ENCODE peak calls at places on chromosomes 12 and 14, in ten cellular contexts. W is GM12865, O is Peyer's patch, M is adrenal gland, U is pancreas, H is NB4, G is HFFc6, D is spleen, X is GM20000, S is HFF-Myc. B is an unnamed sample.

GRCh38 chr12:22396253-22396652 is 61.7 kb upstream of the ST8SIA1 start:
- DNase-seq in S (no peak), M (no peak), D (no peak), H (no peak), U (no peak), G (no peak), X (no peak), W (no peak), O (no peak), B (no peak)

GRCh38 chr14:36067428-36068187 is 108.9 kb downstream of the PTCSC3 start:
- DNase-seq in G (no peak), D (no peak), H (no peak), S (no peak), M (no peak), W (peak), U (no peak), O (no peak), X (no peak), B (no peak)

GRCh38 chr12:26121323-26121740 is 3.5 kb downstream of the BHLHE41 start:
- DNase-seq in M (no peak), H (no peak), S (no peak), O (no peak), D (no peak), W (no peak), X (no peak), U (no peak), G (no peak), B (no peak)

GRCh38 chr12:110561471-110562201 is 21.5 kb downstream of the PPTC7 start:
- DNase-seq in U (no peak), S (no peak), G (no peak), W (no peak), M (no peak), D (no peak), H (no peak), O (no peak), X (no peak), B (no peak)

GRCh38 chr12:103908877-103909276 is 21.3 kb upstream of the HSP90B1 start:
- DNase-seq in O (no peak), U (no peak), S (no peak), G (peak), M (no peak), X (no peak), D (no peak), H (no peak), W (no peak), B (no peak)

GRCh38 chr14:48008646-48009045 is 333.2 kb upstream of the MDGA2 start:
- DNase-seq in X (no peak), M (no peak), G (no peak), S (no peak), W (peak), U (no peak), O (no peak), D (no peak), H (no peak), B (no peak)

GRCh38 chr12:81492131-81492720 is 266.9 kb downstream of the PPFIA2 start:
- DNase-seq in W (no peak), U (no peak), G (no peak), S (no peak), O (no peak), D (no peak), X (no peak), H (no peak), M (no peak), B (no peak)

GRCh38 chr14:39731912-39732311 is 299.7 kb upstream of the FBXO33 start:
- DNase-seq in U (no peak), W (peak), X (no peak), S (no peak), M (no peak), G (no peak), O (no peak), H (peak), D (no peak), B (no peak)

GRCh38 chr12:89756638-89757321 is 48.1 kb upstream of the ATP2B1 start:
- DNase-seq in U (no peak), D (no peak), S (peak), W (peak), X (peak), H (peak), G (peak), M (peak), O (no peak), B (no peak)

GRCh38 chr14:55136868-55137785 is 8.1 kb downstream of the LGALS3 start:
- DNase-seq in H (no peak), G (no peak), S (no peak), D (no peak), O (no peak), M (peak), W (no peak), U (peak), X (no peak), B (no peak)

DNA sequence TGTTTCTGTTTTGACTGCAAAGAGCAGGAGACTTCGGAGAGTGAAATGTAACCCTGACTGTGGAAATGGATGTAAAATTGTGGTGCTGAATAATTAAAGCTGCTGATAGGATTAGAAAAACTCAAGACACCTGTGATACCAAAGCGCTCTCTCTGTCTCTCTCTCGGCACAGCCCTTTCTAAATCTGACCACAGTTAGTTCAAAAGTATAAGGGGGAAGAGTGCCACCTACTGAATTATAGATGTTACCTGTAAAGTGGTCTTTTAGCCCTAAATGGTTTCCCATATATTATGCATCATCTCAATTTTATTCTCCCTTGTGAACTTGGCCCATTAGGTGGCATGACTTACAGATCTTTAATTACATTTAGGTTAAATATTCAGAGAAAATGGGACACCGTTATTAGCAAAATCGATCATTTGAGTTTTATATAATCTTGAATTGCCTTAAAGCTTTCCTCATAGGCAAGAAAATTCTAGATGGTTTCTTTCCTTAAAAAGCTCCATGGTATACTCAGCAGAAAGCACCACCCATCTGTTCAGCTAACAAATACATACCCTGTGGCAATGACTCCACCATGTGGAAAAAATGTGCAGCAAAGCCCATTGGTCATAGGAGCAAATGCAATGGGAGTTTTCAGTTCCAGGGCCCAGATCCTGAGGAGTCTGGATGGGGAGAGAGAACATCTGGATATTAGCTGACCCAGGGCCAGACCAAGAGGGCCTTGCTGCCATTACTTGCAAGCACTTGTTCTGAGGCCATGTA is 18.1 kb downstream of the RFC5 start:
- DNase-seq in M (no peak), X (no peak), D (no peak), H (peak), S (peak), U (no peak), W (no peak), G (peak), O (no peak), B (no peak)
- TF ChIP-seq CTCF in M (peak), X (no peak), D (no peak), H (peak), S (peak), U (no peak), W (no peak), G (peak), O (no peak), B (peak)

DNA sequence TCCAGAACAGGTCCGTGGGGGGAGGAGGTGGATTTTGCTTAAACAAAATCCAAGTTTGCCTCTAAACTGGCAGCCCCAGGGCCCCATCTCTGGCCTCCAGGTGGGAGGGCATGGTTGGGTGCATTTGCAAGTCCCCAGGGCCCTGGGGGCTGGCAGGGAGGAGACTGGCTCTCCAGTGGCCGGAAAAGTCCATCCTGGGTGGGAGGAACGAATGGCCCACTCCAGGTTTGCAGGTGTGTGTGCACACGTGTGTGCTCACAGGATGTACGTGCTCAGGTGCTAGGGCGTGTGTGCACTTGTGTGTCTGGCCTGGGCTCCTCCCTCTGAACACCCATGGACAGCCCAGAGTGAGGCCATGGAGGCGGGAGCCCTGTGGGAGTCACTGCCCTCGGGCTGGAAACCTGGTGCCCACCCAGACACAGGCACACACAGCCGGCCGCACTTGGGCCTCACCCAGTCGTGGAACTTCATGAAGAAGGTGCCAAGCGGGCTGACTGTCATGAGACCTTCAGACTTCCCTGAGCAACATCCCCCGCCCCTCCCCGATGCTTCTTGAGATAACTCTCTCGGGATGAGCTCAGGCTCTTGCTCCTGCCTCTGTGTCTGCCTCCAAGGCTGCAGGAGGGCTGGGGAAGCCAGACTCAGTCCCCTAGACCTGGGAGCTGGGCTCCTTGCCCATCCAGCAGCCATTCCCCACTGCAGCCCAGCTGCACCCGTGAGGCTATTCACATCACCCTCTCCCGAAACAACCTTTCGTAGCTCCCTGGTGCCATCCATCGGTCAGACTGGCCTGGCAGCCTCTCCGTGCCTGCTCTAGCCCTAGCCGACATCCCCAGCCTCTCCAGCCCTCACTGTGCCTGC is 9.4 kb downstream of the AHNAK2 start:
- DNase-seq in D (peak), M (peak), O (peak), U (no peak), H (peak), G (peak), X (no peak), S (no peak), W (no peak), B (no peak)
- TF ChIP-seq CTCF in D (no peak), M (no peak), O (no peak), U (no peak), H (no peak), G (no peak), X (no peak), S (peak), W (no peak), B (peak)

DNA sequence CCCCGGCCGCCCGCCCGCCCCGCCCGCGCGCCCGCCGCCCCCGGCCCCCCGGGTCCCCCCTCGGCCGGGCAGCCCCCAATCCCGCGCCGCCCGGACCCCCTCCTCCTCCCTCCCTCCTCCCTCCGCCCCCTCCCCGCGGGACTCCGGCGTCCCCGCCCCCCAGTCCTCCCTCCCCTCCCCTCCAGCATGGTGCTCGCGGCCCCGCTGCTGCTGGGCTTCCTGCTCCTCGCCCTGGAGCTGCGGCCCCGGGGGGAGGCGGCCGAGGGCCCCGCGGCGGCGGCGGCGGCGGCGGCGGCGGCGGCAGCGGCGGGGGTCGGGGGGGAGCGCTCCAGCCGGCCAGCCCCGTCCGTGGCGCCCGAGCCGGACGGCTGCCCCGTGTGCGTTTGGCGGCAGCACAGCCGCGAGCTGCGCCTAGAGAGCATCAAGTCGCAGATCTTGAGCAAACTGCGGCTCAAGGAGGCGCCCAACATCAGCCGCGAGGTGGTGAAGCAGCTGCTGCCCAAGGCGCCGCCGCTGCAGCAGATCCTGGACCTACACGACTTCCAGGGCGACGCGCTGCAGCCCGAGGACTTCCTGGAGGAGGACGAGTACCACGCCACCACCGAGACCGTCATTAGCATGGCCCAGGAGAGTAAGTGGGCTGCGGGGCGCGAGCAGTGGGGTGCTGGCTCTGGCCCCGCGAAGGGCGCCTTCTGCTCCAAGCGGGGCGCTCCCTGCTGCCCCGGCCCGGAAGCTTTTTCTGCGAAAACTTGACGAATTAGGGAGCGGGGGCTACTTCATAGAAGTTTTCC is 404 bp downstream of the GDF11 start:
- DNase-seq in G (peak), H (peak), U (peak), D (peak), W (peak), S (no peak), O (peak), M (peak), X (peak), B (no peak)
- TF ChIP-seq CTCF in G (peak), H (peak), U (no peak), D (no peak), W (no peak), S (no peak), O (no peak), M (no peak), X (no peak), B (peak)

GRCh38 chr12:116673713-116674112 is 64.2 kb downstream of the SPRING1 start:
- DNase-seq in M (no peak), G (no peak), S (no peak), U (no peak), O (no peak), D (no peak), X (no peak), W (peak), H (peak), B (no peak)
- TF ChIP-seq CTCF in M (no peak), G (peak), S (peak), U (no peak), O (no peak), D (no peak), X (peak), W (no peak), H (peak), B (peak)

GRCh38 chr14:61255968-61256367 is 25.2 kb downstream of the TMEM30B start:
- DNase-seq in U (no peak), W (no peak), O (no peak), D (no peak), G (no peak), X (no peak), H (no peak), S (no peak), M (no peak), B (no peak)

GRCh38 chr14:61253064-61253753 is 27.9 kb downstream of the TMEM30B start:
- DNase-seq in G (no peak), O (no peak), M (no peak), X (no peak), S (no peak), H (peak), W (no peak), U (no peak), D (no peak), B (no peak)

GRCh38 chr14:61250063-61250462 is 31.1 kb downstream of the TMEM30B start:
- DNase-seq in O (no peak), D (no peak), X (no peak), U (no peak), G (no peak), S (no peak), H (no peak), W (no peak), M (no peak), B (no peak)

GRCh38 chr14:61254803-61255526 is 26.2 kb downstream of the TMEM30B start:
- DNase-seq in S (no peak), D (no peak), W (no peak), O (no peak), X (no peak), G (no peak), H (no peak), U (no peak), M (no peak), B (no peak)

DNA sequence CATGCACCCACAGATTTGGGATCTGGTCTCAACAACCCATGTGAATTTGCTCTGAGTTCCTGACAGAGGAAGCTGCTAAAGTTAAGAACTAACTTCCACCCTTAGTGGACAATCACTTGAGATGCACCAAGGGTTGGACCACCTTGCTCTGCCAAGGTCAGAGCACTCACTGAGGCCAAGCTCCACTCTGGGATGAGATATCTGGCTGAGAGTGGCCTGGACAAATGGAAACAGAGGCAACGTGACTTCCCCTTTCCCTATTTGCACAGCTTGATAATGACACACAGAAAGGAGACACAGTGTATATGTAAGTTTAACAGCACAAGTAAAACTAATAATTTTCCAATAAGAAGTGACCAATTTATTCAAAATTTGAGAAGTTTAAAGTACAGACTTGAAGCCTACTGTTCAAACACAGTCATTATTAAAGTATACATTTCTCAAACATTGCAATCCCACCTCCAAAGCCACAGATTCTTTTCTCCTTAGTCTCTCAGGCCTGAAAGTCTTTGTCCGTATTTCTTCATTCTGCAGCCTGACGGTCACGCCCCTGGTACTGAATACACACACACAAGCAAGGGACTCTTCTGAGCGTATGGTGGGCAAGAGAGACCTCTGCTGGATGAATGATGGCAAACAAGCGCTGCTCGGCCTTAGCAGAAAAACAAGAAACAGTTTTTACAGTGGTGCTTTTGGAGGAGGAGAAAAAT is 28.6 kb downstream of the TMEM30B start:
- DNase-seq in S (peak), M (peak), O (peak), G (peak), W (peak), H (peak), U (peak), D (no peak), X (peak), B (peak)
- TF ChIP-seq CTCF in S (peak), M (peak), O (peak), G (peak), W (peak), H (peak), U (peak), D (peak), X (peak), B (peak)

DNA sequence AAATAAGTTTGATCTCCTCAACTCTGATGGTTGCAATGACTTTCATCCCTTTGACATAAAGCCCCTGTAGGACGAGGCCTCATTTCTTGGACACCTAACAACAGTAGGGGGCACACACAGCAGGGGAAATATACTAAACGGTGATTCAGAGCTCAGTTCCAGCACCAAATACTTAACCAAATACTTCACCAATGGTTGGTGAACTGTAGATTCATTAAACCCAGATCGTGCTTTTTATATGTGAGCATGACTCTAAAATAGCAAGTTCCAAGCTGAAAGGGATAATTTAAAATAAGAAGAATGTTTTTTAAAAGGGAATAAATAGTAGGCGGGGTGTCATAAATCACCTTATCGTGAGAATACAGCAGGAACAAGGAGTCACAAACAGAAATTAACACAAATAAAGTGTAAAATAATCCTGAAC is 53.2 kb downstream of the ATG2B start:
- DNase-seq in M (no peak), O (no peak), D (no peak), W (no peak), G (no peak), U (no peak), X (no peak), H (no peak), S (no peak), B (no peak)
- TF ChIP-seq CTCF in M (no peak), O (no peak), D (no peak), W (no peak), G (no peak), U (no peak), X (no peak), H (no peak), S (no peak), B (peak)

DNA sequence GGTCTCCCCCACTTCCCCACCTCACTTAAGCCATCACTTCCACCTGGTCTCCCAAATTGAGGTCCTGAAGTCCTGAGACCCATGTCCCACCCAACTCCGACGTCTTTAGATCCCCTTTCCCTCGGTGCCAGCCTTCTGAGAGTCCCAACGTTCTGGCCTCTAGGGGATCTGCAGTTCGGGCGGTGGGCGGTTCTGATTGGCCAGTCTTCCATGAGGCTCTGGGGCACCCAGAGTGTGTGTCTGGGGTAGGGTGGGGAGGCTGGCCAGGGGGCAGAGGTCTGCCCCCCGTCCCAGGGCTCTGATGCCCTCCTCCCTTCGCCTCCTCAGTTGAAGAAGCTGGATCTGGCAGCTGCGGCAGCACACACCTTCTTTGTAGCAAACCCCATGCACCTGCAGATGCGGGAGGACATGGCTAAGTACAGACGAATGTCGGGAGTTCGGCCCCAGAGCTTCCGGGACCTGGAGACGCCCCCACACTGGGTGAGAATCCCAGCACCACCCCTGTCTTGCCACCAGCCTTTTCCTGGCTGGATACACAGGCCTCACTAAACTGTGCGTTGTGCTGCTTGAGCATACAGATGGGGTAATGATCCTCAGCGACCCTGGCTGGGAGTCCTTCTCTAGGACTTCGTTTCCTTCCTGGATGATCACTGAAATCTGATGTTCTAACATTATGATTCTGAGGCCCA is 1.5 kb downstream of the P3H3 start:
- DNase-seq in W (no peak), O (no peak), G (no peak), H (no peak), S (no peak), D (no peak), U (no peak), X (no peak), M (no peak), B (no peak)
- TF ChIP-seq CTCF in W (no peak), O (no peak), G (peak), H (no peak), S (peak), D (no peak), U (no peak), X (no peak), M (no peak), B (peak)

GRCh38 chr12:5200276-5201087 is 156.8 kb downstream of the KCNA5 start:
- DNase-seq in D (peak), M (peak), O (peak), X (peak), H (peak), G (peak), U (peak), S (no peak), W (peak), B (no peak)
- TF ChIP-seq CTCF in D (peak), M (peak), O (no peak), X (peak), H (peak), G (peak), U (peak), S (peak), W (peak), B (peak)

B was measured in osteocyte.